ENCODE peak calls at places on chromosomes 3 and 15, in nine cellular contexts. One of them, this sample, is unnamed.

GRCh38 chr3:110243081-110243480 is 828.5 kb upstream of the NECTIN3 start:
- DNase-seq in PC-3: no peak
- DNase-seq in cardiac muscle cell: peak; percentile 82
- DNase-seq in CD8-positive, alpha-beta T cell: no peak
- DNase-seq in CD4-positive, alpha-beta T cell: no peak
- DNase-seq in foreskin keratinocyte: no peak
- DNase-seq in neural progenitor cell: no peak
- DNase-seq in HepG2: no peak
- DNase-seq in body of pancreas: no peak
- DNase-seq in this sample: no peak

GRCh38 chr3:20652249-20652648 is 466.2 kb upstream of the SGO1 start:
- DNase-seq in PC-3: no peak
- DNase-seq in cardiac muscle cell: no peak
- DNase-seq in CD8-positive, alpha-beta T cell: no peak
- DNase-seq in CD4-positive, alpha-beta T cell: no peak
- DNase-seq in foreskin keratinocyte: no peak
- DNase-seq in neural progenitor cell: no peak
- DNase-seq in HepG2: no peak
- DNase-seq in body of pancreas: no peak
- DNase-seq in this sample: no peak

GRCh38 chr15:64246364-64247189 is 83.8 kb upstream of the PPIB start:
- DNase-seq in PC-3: peak; percentile 77
- DNase-seq in cardiac muscle cell: peak; percentile 85
- DNase-seq in CD8-positive, alpha-beta T cell: no peak
- DNase-seq in CD4-positive, alpha-beta T cell: no peak
- DNase-seq in foreskin keratinocyte: peak; percentile 84
- DNase-seq in neural progenitor cell: no peak
- DNase-seq in HepG2: peak; percentile 61
- DNase-seq in body of pancreas: no peak
- DNase-seq in this sample: no peak

GRCh38 chr15:76197703-76198455 is 113.4 kb downstream of the ETFA start:
- DNase-seq in PC-3: peak; percentile 66
- DNase-seq in cardiac muscle cell: no peak
- DNase-seq in CD8-positive, alpha-beta T cell: no peak
- DNase-seq in CD4-positive, alpha-beta T cell: no peak
- DNase-seq in foreskin keratinocyte: no peak
- DNase-seq in neural progenitor cell: no peak
- DNase-seq in HepG2: no peak
- DNase-seq in body of pancreas: no peak
- DNase-seq in this sample: no peak

GRCh38 chr3:192042116-192042515 is 581.2 kb downstream of the PYDC2 start:
- DNase-seq in PC-3: no peak
- DNase-seq in cardiac muscle cell: no peak
- DNase-seq in CD8-positive, alpha-beta T cell: no peak
- DNase-seq in CD4-positive, alpha-beta T cell: no peak
- DNase-seq in foreskin keratinocyte: no peak
- DNase-seq in neural progenitor cell: no peak
- DNase-seq in HepG2: no peak
- DNase-seq in body of pancreas: no peak
- DNase-seq in this sample: no peak

GRCh38 chr3:72042397-72043211 is 257.7 kb upstream of the PROK2 start:
- DNase-seq in PC-3: no peak
- DNase-seq in cardiac muscle cell: peak; percentile 84
- DNase-seq in CD8-positive, alpha-beta T cell: no peak
- DNase-seq in CD4-positive, alpha-beta T cell: no peak
- DNase-seq in foreskin keratinocyte: no peak
- DNase-seq in neural progenitor cell: no peak
- DNase-seq in HepG2: no peak
- DNase-seq in body of pancreas: no peak
- DNase-seq in this sample: no peak

GRCh38 chr3:150469031-150469930 is 61.2 kb downstream of the TSC22D2 start:
- DNase-seq in PC-3: peak; percentile 98
- DNase-seq in cardiac muscle cell: peak; percentile 95
- DNase-seq in CD8-positive, alpha-beta T cell: no peak
- DNase-seq in CD4-positive, alpha-beta T cell: no peak
- DNase-seq in foreskin keratinocyte: peak; percentile 98
- DNase-seq in neural progenitor cell: no peak
- DNase-seq in HepG2: peak; percentile 39
- DNase-seq in body of pancreas: peak; percentile 55
- DNase-seq in this sample: peak; percentile 77

GRCh38 chr3:150232992-150233451 is 175.1 kb upstream of the TSC22D2 start:
- DNase-seq in PC-3: peak; percentile 95
- DNase-seq in cardiac muscle cell: peak; percentile 66
- DNase-seq in CD8-positive, alpha-beta T cell: no peak
- DNase-seq in CD4-positive, alpha-beta T cell: no peak
- DNase-seq in foreskin keratinocyte: peak; percentile 68
- DNase-seq in neural progenitor cell: no peak
- DNase-seq in HepG2: no peak
- DNase-seq in body of pancreas: no peak
- DNase-seq in this sample: no peak

GRCh38 chr3:169199283-169199682 is 464.2 kb downstream of the MECOM start:
- DNase-seq in PC-3: no peak
- DNase-seq in cardiac muscle cell: no peak
- DNase-seq in CD8-positive, alpha-beta T cell: no peak
- DNase-seq in CD4-positive, alpha-beta T cell: no peak
- DNase-seq in foreskin keratinocyte: no peak
- DNase-seq in neural progenitor cell: no peak
- DNase-seq in HepG2: no peak
- DNase-seq in body of pancreas: no peak
- DNase-seq in this sample: no peak

GRCh38 chr15:77580991-77581682 is 51.6 kb downstream of the LINGO1 start:
- DNase-seq in PC-3: no peak
- DNase-seq in cardiac muscle cell: no peak
- DNase-seq in CD8-positive, alpha-beta T cell: no peak
- DNase-seq in CD4-positive, alpha-beta T cell: no peak
- DNase-seq in foreskin keratinocyte: no peak
- DNase-seq in neural progenitor cell: no peak
- DNase-seq in HepG2: no peak
- DNase-seq in body of pancreas: peak; percentile 41
- DNase-seq in this sample: no peak

GRCh38 chr3:42556089-42556632 is 25.6 kb downstream of the SEC22C start:
- DNase-seq in PC-3: peak; percentile 27
- DNase-seq in cardiac muscle cell: no peak
- DNase-seq in CD8-positive, alpha-beta T cell: no peak
- DNase-seq in CD4-positive, alpha-beta T cell: peak; percentile 46
- DNase-seq in foreskin keratinocyte: no peak
- DNase-seq in neural progenitor cell: no peak
- DNase-seq in HepG2: no peak
- DNase-seq in body of pancreas: no peak
- DNase-seq in this sample: no peak

GRCh38 chr3:82005266-82005665 is 243.8 kb upstream of the GBE1 start:
- DNase-seq in PC-3: no peak
- DNase-seq in cardiac muscle cell: no peak
- DNase-seq in CD8-positive, alpha-beta T cell: no peak
- DNase-seq in CD4-positive, alpha-beta T cell: no peak
- DNase-seq in foreskin keratinocyte: no peak
- DNase-seq in neural progenitor cell: no peak
- DNase-seq in HepG2: no peak
- DNase-seq in body of pancreas: no peak
- DNase-seq in this sample: no peak

GRCh38 chr3:135014575-135014974 is 219.5 kb downstream of the EPHB1 start:
- DNase-seq in PC-3: no peak
- DNase-seq in cardiac muscle cell: no peak
- DNase-seq in CD8-positive, alpha-beta T cell: no peak
- DNase-seq in CD4-positive, alpha-beta T cell: no peak
- DNase-seq in foreskin keratinocyte: no peak
- DNase-seq in neural progenitor cell: no peak
- DNase-seq in HepG2: no peak
- DNase-seq in body of pancreas: no peak
- DNase-seq in this sample: no peak

GRCh38 chr3:29324180-29324651 is 43.3 kb downstream of the RBMS3 start:
- DNase-seq in PC-3: peak; percentile 85
- DNase-seq in cardiac muscle cell: peak; percentile 61
- DNase-seq in CD8-positive, alpha-beta T cell: no peak
- DNase-seq in CD4-positive, alpha-beta T cell: no peak
- DNase-seq in foreskin keratinocyte: peak; percentile 36
- DNase-seq in neural progenitor cell: no peak
- DNase-seq in HepG2: no peak
- DNase-seq in body of pancreas: peak; percentile 14
- DNase-seq in this sample: peak; percentile 36

GRCh38 chr3:185824051-185824466 is 783 bp downstream of the IGF2BP2 start:
- DNase-seq in PC-3: no peak
- DNase-seq in cardiac muscle cell: peak; percentile 32
- DNase-seq in CD8-positive, alpha-beta T cell: no peak
- DNase-seq in CD4-positive, alpha-beta T cell: no peak
- DNase-seq in foreskin keratinocyte: no peak
- DNase-seq in neural progenitor cell: peak; percentile 65
- DNase-seq in HepG2: no peak
- DNase-seq in body of pancreas: peak; percentile 26
- DNase-seq in this sample: peak; percentile 27

GRCh38 chr3:159832024-159832423 is 156.6 kb upstream of the IL12A start:
- DNase-seq in PC-3: no peak
- DNase-seq in cardiac muscle cell: no peak
- DNase-seq in CD8-positive, alpha-beta T cell: no peak
- DNase-seq in CD4-positive, alpha-beta T cell: no peak
- DNase-seq in foreskin keratinocyte: no peak
- DNase-seq in neural progenitor cell: no peak
- DNase-seq in HepG2: no peak
- DNase-seq in body of pancreas: no peak
- DNase-seq in this sample: no peak

GRCh38 chr15:48527517-48527916 is 118.0 kb downstream of the FBN1 start:
- DNase-seq in PC-3: no peak
- DNase-seq in cardiac muscle cell: no peak
- DNase-seq in CD8-positive, alpha-beta T cell: no peak
- DNase-seq in CD4-positive, alpha-beta T cell: no peak
- DNase-seq in foreskin keratinocyte: no peak
- DNase-seq in neural progenitor cell: no peak
- DNase-seq in HepG2: no peak
- DNase-seq in body of pancreas: no peak
- DNase-seq in this sample: no peak

GRCh38 chr3:25910997-25911396 is 121.1 kb downstream of the OXSM start:
- DNase-seq in PC-3: peak; percentile 44
- DNase-seq in cardiac muscle cell: peak; percentile 25
- DNase-seq in CD8-positive, alpha-beta T cell: no peak
- DNase-seq in CD4-positive, alpha-beta T cell: peak; percentile 46
- DNase-seq in foreskin keratinocyte: no peak
- DNase-seq in neural progenitor cell: peak; percentile 65
- DNase-seq in HepG2: peak; percentile 12
- DNase-seq in body of pancreas: peak; percentile 17
- DNase-seq in this sample: no peak

GRCh38 chr15:67861983-67862382 is 22.1 kb upstream of the RNU6-1 start:
- DNase-seq in PC-3: no peak
- DNase-seq in cardiac muscle cell: no peak
- DNase-seq in CD8-positive, alpha-beta T cell: no peak
- DNase-seq in CD4-positive, alpha-beta T cell: no peak
- DNase-seq in foreskin keratinocyte: no peak
- DNase-seq in neural progenitor cell: no peak
- DNase-seq in HepG2: no peak
- DNase-seq in body of pancreas: no peak
- DNase-seq in this sample: no peak
- TF ChIP-seq CTCF in PC-3: no peak
- TF ChIP-seq CTCF in cardiac muscle cell: no peak
- TF ChIP-seq CTCF in CD8-positive, alpha-beta T cell: no peak
- TF ChIP-seq CTCF in CD4-positive, alpha-beta T cell: no peak
- TF ChIP-seq CTCF in foreskin keratinocyte: no peak
- TF ChIP-seq CTCF in neural progenitor cell: no peak
- TF ChIP-seq CTCF in HepG2: no peak
- TF ChIP-seq CTCF in body of pancreas: no peak
- TF ChIP-seq CTCF in this sample: no peak

GRCh38 chr3:122960652-122961051 is 66.9 kb downstream of the SEMA5B start:
- DNase-seq in PC-3: no peak
- DNase-seq in cardiac muscle cell: no peak
- DNase-seq in CD8-positive, alpha-beta T cell: no peak
- DNase-seq in CD4-positive, alpha-beta T cell: no peak
- DNase-seq in foreskin keratinocyte: no peak
- DNase-seq in neural progenitor cell: no peak
- DNase-seq in HepG2: no peak
- DNase-seq in body of pancreas: no peak
- DNase-seq in this sample: no peak
- H3K27me3 ChIP-seq in PC-3: peaks cover 77% of the 10 kb centered on the region
- H3K27me3 ChIP-seq in cardiac muscle cell: no peaks in the 10 kb centered on the region
- H3K27me3 ChIP-seq in CD8-positive, alpha-beta T cell: no peaks in the 10 kb centered on the region
- H3K27me3 ChIP-seq in CD4-positive, alpha-beta T cell: no peaks in the 10 kb centered on the region
- H3K27me3 ChIP-seq in foreskin keratinocyte: peaks cover 41% of the 10 kb centered on the region
- H3K27me3 ChIP-seq in neural progenitor cell: no peaks in the 10 kb centered on the region
- H3K27me3 ChIP-seq in HepG2: peaks cover 7% of the 10 kb centered on the region
- H3K27me3 ChIP-seq in body of pancreas: no peaks in the 10 kb centered on the region
- H3K27me3 ChIP-seq in this sample: no peaks in the 10 kb centered on the region

DNA sequence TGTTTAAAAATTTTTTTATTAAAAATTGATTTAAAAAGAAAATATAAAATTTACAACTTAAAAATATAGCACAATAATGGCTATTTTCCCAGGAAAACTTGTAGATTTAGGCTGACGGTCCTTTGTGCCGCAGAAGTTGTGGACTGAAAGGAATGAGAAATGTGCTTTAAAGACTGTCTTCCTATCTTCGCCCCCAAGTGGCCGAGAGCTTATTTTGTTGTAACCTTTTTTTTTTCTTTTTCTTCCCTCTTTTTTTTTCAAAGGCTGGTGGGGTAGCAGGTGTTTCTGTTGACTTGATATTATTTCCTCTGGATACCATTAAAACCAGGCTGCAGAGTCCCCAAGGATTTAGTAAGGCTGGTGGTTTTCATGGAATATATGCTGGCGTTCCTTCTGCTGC is 15.5 kb downstream of the SLC25A26 start:
- DNase-seq in PC-3: peak; percentile 2
- DNase-seq in cardiac muscle cell: peak; percentile 43
- DNase-seq in CD8-positive, alpha-beta T cell: no peak
- DNase-seq in CD4-positive, alpha-beta T cell: no peak
- DNase-seq in foreskin keratinocyte: no peak
- DNase-seq in neural progenitor cell: peak; percentile 58
- DNase-seq in HepG2: peak; percentile 17
- DNase-seq in body of pancreas: no peak
- DNase-seq in this sample: no peak
- TF ChIP-seq CTCF in PC-3: peak; percentile 25
- TF ChIP-seq CTCF in cardiac muscle cell: peak; percentile 37
- TF ChIP-seq CTCF in CD8-positive, alpha-beta T cell: no peak
- TF ChIP-seq CTCF in CD4-positive, alpha-beta T cell: no peak
- TF ChIP-seq CTCF in foreskin keratinocyte: peak; percentile 13
- TF ChIP-seq CTCF in neural progenitor cell: peak; percentile 58
- TF ChIP-seq CTCF in HepG2: no peak
- TF ChIP-seq CTCF in body of pancreas: no peak
- TF ChIP-seq CTCF in this sample: no peak

GRCh38 chr15:25846377-25846776 is 16.8 kb downstream of the ATP10A start:
- DNase-seq in PC-3: no peak
- DNase-seq in cardiac muscle cell: no peak
- DNase-seq in CD8-positive, alpha-beta T cell: no peak
- DNase-seq in CD4-positive, alpha-beta T cell: peak; percentile 59
- DNase-seq in foreskin keratinocyte: no peak
- DNase-seq in neural progenitor cell: no peak
- DNase-seq in HepG2: no peak
- DNase-seq in body of pancreas: no peak
- DNase-seq in this sample: no peak

GRCh38 chr15:25848325-25848724 is 14.8 kb downstream of the ATP10A start:
- DNase-seq in PC-3: no peak
- DNase-seq in cardiac muscle cell: no peak
- DNase-seq in CD8-positive, alpha-beta T cell: no peak
- DNase-seq in CD4-positive, alpha-beta T cell: no peak
- DNase-seq in foreskin keratinocyte: no peak
- DNase-seq in neural progenitor cell: no peak
- DNase-seq in HepG2: no peak
- DNase-seq in body of pancreas: no peak
- DNase-seq in this sample: no peak

GRCh38 chr15:25847066-25847465 is 16.1 kb downstream of the ATP10A start:
- DNase-seq in PC-3: no peak
- DNase-seq in cardiac muscle cell: no peak
- DNase-seq in CD8-positive, alpha-beta T cell: no peak
- DNase-seq in CD4-positive, alpha-beta T cell: no peak
- DNase-seq in foreskin keratinocyte: no peak
- DNase-seq in neural progenitor cell: no peak
- DNase-seq in HepG2: no peak
- DNase-seq in body of pancreas: no peak
- DNase-seq in this sample: no peak

GRCh38 chr15:25844981-25845680 is 18.0 kb downstream of the ATP10A start:
- DNase-seq in PC-3: no peak
- DNase-seq in cardiac muscle cell: no peak
- DNase-seq in CD8-positive, alpha-beta T cell: no peak
- DNase-seq in CD4-positive, alpha-beta T cell: no peak
- DNase-seq in foreskin keratinocyte: no peak
- DNase-seq in neural progenitor cell: no peak
- DNase-seq in HepG2: no peak
- DNase-seq in body of pancreas: no peak
- DNase-seq in this sample: no peak

GRCh38 chr15:25844542-25844941 is 18.6 kb downstream of the ATP10A start:
- DNase-seq in PC-3: no peak
- DNase-seq in cardiac muscle cell: no peak
- DNase-seq in CD8-positive, alpha-beta T cell: no peak
- DNase-seq in CD4-positive, alpha-beta T cell: no peak
- DNase-seq in foreskin keratinocyte: no peak
- DNase-seq in neural progenitor cell: no peak
- DNase-seq in HepG2: no peak
- DNase-seq in body of pancreas: no peak
- DNase-seq in this sample: no peak
- H3K27me3 ChIP-seq in PC-3: no peaks in the 10 kb centered on the region
- H3K27me3 ChIP-seq in cardiac muscle cell: no peaks in the 10 kb centered on the region
- H3K27me3 ChIP-seq in CD8-positive, alpha-beta T cell: no peaks in the 10 kb centered on the region
- H3K27me3 ChIP-seq in CD4-positive, alpha-beta T cell: no peaks in the 10 kb centered on the region
- H3K27me3 ChIP-seq in foreskin keratinocyte: no peaks in the 10 kb centered on the region
- H3K27me3 ChIP-seq in neural progenitor cell: no peaks in the 10 kb centered on the region
- H3K27me3 ChIP-seq in HepG2: no peaks in the 10 kb centered on the region
- H3K27me3 ChIP-seq in body of pancreas: no peaks in the 10 kb centered on the region
- H3K27me3 ChIP-seq in this sample: no peaks in the 10 kb centered on the region